ENCODE peak calls at places on chromosome X, in ten cellular contexts. P, Y, X, W, S, E, H, D, G and I are unnamed samples. For H3K27me3, the result is how much of the 10 kb centered on the place peaks cover.

GRCh38 chrX:120023259-120023658 is 54.2 kb downstream of the RHOXF2B start:
- DNase-seq in P (no peak), Y (no peak), X (no peak), W (no peak), S (no peak), E (no peak), H (no peak), D (no peak), G (peak), I (no peak)

GRCh38 chrX:71637848-71638247 is 19.5 kb upstream of the CXCR3 start:
- DNase-seq in P (no peak), Y (no peak), X (no peak), W (no peak), S (no peak), E (no peak), H (peak), D (peak), G (no peak), I (no peak)

GRCh38 chrX:10041383-10041782 is 74.2 kb downstream of the CLDN34 start:
- DNase-seq in P (no peak), Y (no peak), X (no peak), W (no peak), S (no peak), E (no peak), H (no peak), D (peak), G (no peak), I (no peak)

GRCh38 chrX:49675075-49675719 is 20.6 kb downstream of the PAGE1 start:
- DNase-seq in P (no peak), Y (no peak), X (no peak), W (no peak), S (no peak), E (no peak), H (no peak), D (no peak), G (no peak), I (no peak)

GRCh38 chrX:110394653-110395052 is 36.0 kb downstream of the RTL9 start:
- DNase-seq in P (no peak), Y (no peak), X (no peak), W (no peak), S (no peak), E (no peak), H (peak), D (peak), G (no peak), I (no peak)

GRCh38 chrX:8815460-8816065 is 14.4 kb upstream of the FAM9A start:
- DNase-seq in P (no peak), Y (no peak), X (peak), W (no peak), S (no peak), E (no peak), H (peak), D (peak), G (no peak), I (no peak)

GRCh38 chrX:47815901-47816845 is 20.5 kb upstream of the ZNF81 start:
- DNase-seq in P (no peak), Y (no peak), X (no peak), W (no peak), S (no peak), E (no peak), H (no peak), D (no peak), G (no peak), I (no peak)

GRCh38 chrX:139766545-139766983 is 58.6 kb upstream of the MCF2 start:
- DNase-seq in P (no peak), Y (no peak), X (no peak), W (no peak), S (no peak), E (no peak), H (no peak), D (no peak), G (no peak), I (no peak)

GRCh38 chrX:115713465-115713864 is 152.5 kb downstream of the PLS3 start:
- DNase-seq in P (no peak), Y (no peak), X (no peak), W (no peak), S (no peak), E (no peak), H (no peak), D (no peak), G (no peak), I (no peak)

GRCh38 chrX:105664243-105664642 is 158.1 kb upstream of the NRK start:
- DNase-seq in P (no peak), Y (no peak), X (no peak), W (no peak), S (no peak), E (no peak), H (no peak), D (no peak), G (no peak), I (no peak)

GRCh38 chrX:134460861-134461218 is 875 bp downstream of the HPRT1 start:
- DNase-seq in P (no peak), Y (no peak), X (no peak), W (no peak), S (no peak), E (no peak), H (no peak), D (peak), G (no peak), I (no peak)

GRCh38 chrX:43423876-43424275 is 232.2 kb upstream of the MAOA start:
- DNase-seq in P (no peak), Y (no peak), X (no peak), W (no peak), S (no peak), E (no peak), H (no peak), D (no peak), G (no peak), I (no peak)

GRCh38 chrX:18424482-18425198 is 768 bp upstream of the CDKL5 start:
- DNase-seq in P (no peak), Y (peak), X (peak), W (peak), S (peak), E (no peak), H (peak), D (peak), G (peak), I (no peak)

GRCh38 chrX:3550160-3550765 is 163.2 kb downstream of the PRKX start:
- DNase-seq in P (no peak), Y (peak), X (no peak), W (no peak), S (no peak), E (no peak), H (no peak), D (no peak), G (peak), I (no peak)

GRCh38 chrX:19683817-19684216 is 168.5 kb upstream of the MAP3K15 start:
- DNase-seq in P (no peak), Y (no peak), X (no peak), W (no peak), S (no peak), E (no peak), H (no peak), D (no peak), G (no peak), I (no peak)

GRCh38 chrX:134480061-134480460 is 20.1 kb downstream of the HPRT1 start:
- DNase-seq in P (no peak), Y (no peak), X (no peak), W (no peak), S (no peak), E (no peak), H (no peak), D (peak), G (no peak), I (no peak)

GRCh38 chrX:56564921-56565861 is 1.8 kb downstream of the UBQLN2 start:
- DNase-seq in P (no peak), Y (no peak), X (no peak), W (no peak), S (no peak), E (peak), H (no peak), D (peak), G (no peak), I (no peak)

GRCh38 chrX:11261260-11261659 is 32.0 kb upstream of the AMELX start:
- DNase-seq in P (no peak), Y (no peak), X (no peak), W (no peak), S (no peak), E (no peak), H (peak), D (peak), G (no peak), I (no peak)

GRCh38 chrX:20315140-20315539 is 48.4 kb upstream of the RPS6KA3 start:
- DNase-seq in P (no peak), Y (no peak), X (no peak), W (no peak), S (no peak), E (no peak), H (no peak), D (no peak), G (no peak), I (no peak)

GRCh38 chrX:121260568-121261240 is 213.3 kb downstream of the GLUD2 start:
- DNase-seq in P (no peak), Y (no peak), X (no peak), W (no peak), S (no peak), E (no peak), H (no peak), D (no peak), G (no peak), I (no peak)

GRCh38 chrX:71256051-71256450 is 2.1 kb upstream of the ZMYM3 start:
- DNase-seq in P (no peak), Y (no peak), X (no peak), W (no peak), S (no peak), E (no peak), H (no peak), D (peak), G (no peak), I (no peak)

GRCh38 chrX:111207851-111208250 is 62.4 kb downstream of the CAPN6 start:
- DNase-seq in P (no peak), Y (no peak), X (no peak), W (no peak), S (no peak), E (peak), H (no peak), D (no peak), G (no peak), I (no peak)

GRCh38 chrX:133726211-133726630 is 259.2 kb downstream of the GPC3 start:
- DNase-seq in P (no peak), Y (no peak), X (no peak), W (no peak), S (no peak), E (no peak), H (peak), D (peak), G (no peak), I (no peak)

GRCh38 chrX:70360366-70360765 is 62.7 kb upstream of the GDPD2 start:
- DNase-seq in P (no peak), Y (no peak), X (no peak), W (no peak), S (no peak), E (no peak), H (no peak), D (no peak), G (no peak), I (no peak)

GRCh38 chrX:4240541-4241194 is 527.2 kb upstream of the PRKX start:
- DNase-seq in P (no peak), Y (no peak), X (no peak), W (no peak), S (no peak), E (no peak), H (no peak), D (no peak), G (no peak), I (no peak)

GRCh38 chrX:24204331-24204730 is 54.8 kb downstream of the ZFX start:
- DNase-seq in P (no peak), Y (no peak), X (no peak), W (no peak), S (no peak), E (no peak), H (peak), D (peak), G (no peak), I (no peak)

GRCh38 chrX:144730486-144730885 is 516.8 kb upstream of the SPANXN1 start:
- DNase-seq in P (no peak), Y (no peak), X (no peak), W (no peak), S (no peak), E (no peak), H (no peak), D (no peak), G (no peak), I (no peak)

GRCh38 chrX:12894074-12894691 is 12.2 kb upstream of the TLR8 start:
- DNase-seq in P (peak), Y (peak), X (peak), W (peak), S (peak), E (no peak), H (peak), D (peak), G (peak), I (peak)

GRCh38 chrX:103774070-103774642 is 2.5 kb upstream of the PLP1 start:
- DNase-seq in P (no peak), Y (no peak), X (no peak), W (no peak), S (no peak), E (no peak), H (no peak), D (peak), G (peak), I (no peak)

DNA sequence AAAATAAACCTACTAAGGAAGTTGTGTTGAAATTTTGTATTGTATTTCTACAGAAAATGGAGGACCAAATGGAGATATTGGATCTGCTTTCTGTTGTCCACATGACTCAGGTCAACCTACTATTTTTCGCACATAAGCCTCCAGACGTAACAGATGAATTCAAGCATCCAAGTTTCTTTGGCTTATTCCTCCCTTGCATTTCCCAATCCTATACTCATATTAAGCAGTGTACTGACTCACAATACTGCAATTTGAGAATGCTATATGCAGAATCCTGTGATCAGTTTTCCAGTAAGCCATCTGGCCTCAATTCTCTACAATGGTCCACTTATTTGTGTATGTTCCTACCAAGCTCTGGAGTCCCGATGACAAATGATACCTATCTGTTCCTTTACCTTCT is 75.7 kb downstream of the ASB9 start:
- DNase-seq in P (no peak), Y (no peak), X (no peak), W (no peak), S (no peak), E (no peak), H (no peak), D (no peak), G (no peak), I (no peak)
- H3K27me3 ChIP-seq in P (under half), Y (under half), X (under half), W (under half), S (under half), E (under half), H (under half), D (under half), G (under half), I (under half)

DNA sequence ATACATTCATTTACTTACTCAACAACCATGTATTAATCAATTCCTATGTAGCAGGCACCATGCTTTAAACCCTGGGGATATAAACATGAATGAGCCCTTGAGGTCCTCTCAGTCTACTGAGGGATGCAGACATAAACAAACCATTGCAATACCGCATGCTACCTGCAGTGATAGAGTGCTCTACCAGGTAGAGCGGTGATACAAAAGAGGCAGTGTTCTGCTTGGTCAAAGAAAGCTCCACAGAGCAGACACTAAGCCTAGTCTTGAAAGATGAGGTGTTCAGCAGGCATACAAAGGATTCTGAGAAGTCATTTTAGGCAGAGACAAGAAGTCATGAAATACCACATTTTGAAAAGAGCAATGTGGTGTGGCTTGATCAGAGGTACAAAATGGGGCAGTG is 26.9 kb upstream of the AMOT start:
- DNase-seq in P (no peak), Y (no peak), X (no peak), W (no peak), S (no peak), E (no peak), H (no peak), D (no peak), G (no peak), I (no peak)
- H3K27ac ChIP-seq in P (no peak), Y (no peak), X (no peak), W (no peak), S (no peak), E (no peak), H (no peak), D (no peak), G (no peak), I (no peak)

DNA sequence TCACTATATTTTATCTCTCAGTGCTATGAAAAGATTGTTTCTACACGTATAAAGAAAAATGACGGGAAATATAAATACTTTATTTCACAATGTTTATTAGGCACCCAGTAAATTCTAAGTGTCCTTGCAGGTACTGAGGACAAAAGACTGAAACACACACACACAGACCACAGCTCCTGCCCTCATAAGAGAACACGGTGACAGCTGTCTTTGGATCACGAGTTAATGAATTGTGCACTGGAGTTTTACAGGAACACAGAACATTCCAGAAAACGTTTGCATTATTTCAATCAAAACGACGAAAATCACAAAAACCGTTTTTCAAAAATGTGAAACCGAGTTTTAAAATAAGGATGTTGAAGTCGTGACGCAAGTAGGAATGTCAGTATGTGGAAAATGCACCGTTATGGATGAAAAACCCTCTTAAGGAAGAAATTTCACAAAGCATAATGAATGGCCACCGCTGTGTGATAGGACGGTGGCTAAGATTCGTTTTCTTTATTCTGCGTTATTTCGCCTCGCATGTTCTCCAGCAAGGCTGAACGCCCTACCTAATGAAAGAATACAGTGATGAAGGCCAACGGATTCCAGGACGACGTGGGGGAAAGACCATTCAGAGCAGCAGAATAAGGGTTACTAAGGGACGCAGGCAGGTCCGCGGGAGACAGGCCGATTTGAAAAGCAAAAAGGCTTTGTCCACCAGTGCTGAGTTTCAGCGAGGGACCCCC is 24.2 kb downstream of the FAM156A start:
- DNase-seq in P (no peak), Y (no peak), X (no peak), W (no peak), S (no peak), E (no peak), H (no peak), D (no peak), G (no peak), I (no peak)
- H3K4me3 ChIP-seq in P (peak), Y (peak), X (peak), W (peak), S (peak), E (peak), H (peak), D (peak), G (peak), I (peak)

DNA sequence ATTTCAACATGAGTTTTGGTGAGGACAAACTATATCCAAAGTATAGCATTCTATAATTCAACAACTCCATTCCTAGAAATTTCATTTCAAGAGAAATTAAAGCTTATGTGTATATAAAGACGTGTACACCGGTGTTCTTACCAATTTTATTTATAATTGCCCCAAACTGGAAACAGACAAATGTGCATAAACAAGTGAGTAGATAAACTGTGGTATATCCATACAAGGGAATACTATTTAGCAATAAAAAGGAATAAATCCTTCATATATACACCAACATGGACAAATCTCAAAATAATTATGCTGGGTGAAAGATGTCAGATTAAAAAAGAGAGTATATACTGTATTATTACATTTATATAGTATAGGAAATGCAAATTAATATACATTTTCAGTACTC is 19.9 kb downstream of the HNRNPH2 start:
- DNase-seq in P (no peak), Y (no peak), X (no peak), W (no peak), S (no peak), E (no peak), H (no peak), D (no peak), G (no peak), I (no peak)
- H3K27me3 ChIP-seq in P (under half), Y (under half), X (under half), W (under half), S (under half), E (under half), H (under half), D (under half), G (under half), I (under half)

DNA sequence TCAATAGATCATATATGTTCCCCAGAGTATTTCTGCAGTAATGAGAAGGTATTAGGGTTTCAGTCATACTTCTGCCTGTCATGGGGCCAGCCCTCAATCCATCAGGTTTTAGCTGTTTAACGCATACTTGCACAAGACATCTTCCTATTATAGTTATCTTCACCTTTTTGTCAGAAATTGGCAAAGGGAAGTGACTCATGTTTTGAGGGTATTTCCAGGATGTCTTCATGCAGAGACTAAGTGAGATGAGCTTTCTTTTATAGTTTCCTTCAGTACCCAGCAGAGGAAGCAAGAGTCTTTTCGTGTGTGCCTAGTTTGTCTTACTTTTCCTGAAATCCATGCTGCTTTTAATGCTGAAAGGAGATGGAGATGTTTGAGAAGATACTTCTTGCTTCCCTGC is 9.5 kb downstream of the CSTF2 start:
- DNase-seq in P (no peak), Y (no peak), X (no peak), W (no peak), S (no peak), E (no peak), H (peak), D (peak), G (no peak), I (no peak)
- H3K27ac ChIP-seq in P (no peak), Y (no peak), X (no peak), W (no peak), S (no peak), E (no peak), H (no peak), D (no peak), G (no peak), I (no peak)

GRCh38 chrX:137569470-137569891 is 3.6 kb downstream of the ZIC3 start:
- DNase-seq in P (no peak), Y (no peak), X (no peak), W (no peak), S (no peak), E (no peak), H (no peak), D (no peak), G (no peak), I (no peak)
- H3K4me3 ChIP-seq in P (no peak), Y (no peak), X (no peak), W (no peak), S (no peak), E (no peak), H (peak), D (no peak), G (no peak), I (peak)

GRCh38 chrX:69222103-69223090 is 57.1 kb upstream of the PJA1 start:
- DNase-seq in P (peak), Y (peak), X (peak), W (peak), S (peak), E (no peak), H (peak), D (peak), G (peak), I (peak)
- H3K27me3 ChIP-seq in P (under half), Y (under half), X (under half), W (under half), S (under half), E (under half), H (under half), D (under half), G (under half), I (under half)

GRCh38 chrX:40727599-40728252 is 7.6 kb downstream of the MED14 start:
- DNase-seq in P (no peak), Y (no peak), X (no peak), W (no peak), S (no peak), E (no peak), H (no peak), D (no peak), G (no peak), I (no peak)

GRCh38 chrX:40733691-40734090 is 1.7 kb downstream of the MED14 start:
- DNase-seq in P (no peak), Y (no peak), X (no peak), W (no peak), S (no peak), E (no peak), H (no peak), D (no peak), G (no peak), I (no peak)

GRCh38 chrX:40734956-40735317 is 405 bp downstream of the MED14 start:
- DNase-seq in P (no peak), Y (peak), X (peak), W (peak), S (peak), E (no peak), H (no peak), D (no peak), G (peak), I (no peak)

GRCh38 chrX:40727093-40727492 is 8.2 kb downstream of the MED14 start:
- DNase-seq in P (no peak), Y (no peak), X (no peak), W (no peak), S (no peak), E (no peak), H (no peak), D (no peak), G (no peak), I (no peak)

GRCh38 chrX:40729923-40730584 is 5.3 kb downstream of the MED14 start:
- DNase-seq in P (no peak), Y (no peak), X (no peak), W (no peak), S (no peak), E (no peak), H (no peak), D (no peak), G (no peak), I (no peak)
- H3K27ac ChIP-seq in P (peak), Y (no peak), X (no peak), W (no peak), S (no peak), E (no peak), H (no peak), D (no peak), G (no peak), I (peak)